ENCODE peak calls at places on chromosomes 6 and 20, in six cellular contexts. X is prostate gland, P is heart left ventricle, K is A549, R is IMR-90, Z is transverse colon. S is an unnamed sample.

GRCh38 chr20:61659652-61660346 is 405.9 kb downstream of the TAF4 start:
- DNase-seq in P (no peak), X (no peak), Z (no peak), R (no peak), K (no peak), S (no peak)

GRCh38 chr20:53328956-53329355 is 264.7 kb downstream of the ZNF217 start:
- DNase-seq in P (no peak), Z (no peak), R (no peak), X (no peak), K (no peak), S (no peak)

GRCh38 chr6:107061125-107062020 is 33.4 kb downstream of the MTRES1 start:
- DNase-seq in P (no peak), Z (no peak), R (peak; percentile 29), X (no peak), K (no peak), S (no peak)

GRCh38 chr20:47990507-47991132 is 205.3 kb upstream of the SULF2 start:
- DNase-seq in X (no peak), R (no peak), Z (no peak), P (no peak), K (no peak), S (no peak)

GRCh38 chr20:33262658-33263065 is 20.4 kb upstream of the BPIFB1 start:
- DNase-seq in X (no peak), Z (no peak), K (peak; percentile 68), P (no peak), R (peak; percentile 53), S (no peak)

GRCh38 chr20:63692436-63693078 is 3.9 kb upstream of the TNFRSF6B start:
- DNase-seq in Z (no peak), K (peak; percentile 76), X (no peak), R (no peak), P (peak; percentile 58), S (peak; percentile 55)

GRCh38 chr20:38460040-38460623 is 12.5 kb upstream of the RALGAPB start:
- DNase-seq in P (no peak), X (peak; percentile 50), Z (peak; percentile 40), K (peak; percentile 88), R (peak; percentile 81), S (no peak)

GRCh38 chr6:166587631-166588413 is 1.3 kb upstream of the RAMACL start:
- DNase-seq in P (no peak), R (no peak), X (no peak), Z (no peak), K (no peak), S (peak; percentile 71)

GRCh38 chr20:63626424-63627128 is at the start of gene GMEB2:
- DNase-seq in K (no peak), Z (peak; percentile 76), X (peak; percentile 65), R (no peak), P (peak; percentile 90), S (peak; percentile 87)

GRCh38 chr6:50249493-50249892 is 199.8 kb upstream of the DEFB112 start:
- DNase-seq in P (no peak), X (no peak), R (peak; percentile 66), K (no peak), Z (no peak), S (no peak)

GRCh38 chr6:31826793-31827285 is 699 bp upstream of the HSPA1B start:
- DNase-seq in Z (peak; percentile 93), P (peak; percentile 90), K (peak; percentile 79), R (no peak), X (peak; percentile 94), S (peak; percentile 87)

GRCh38 chr6:14754636-14755513 is 491.0 kb upstream of the JARID2 start:
- DNase-seq in Z (no peak), K (no peak), X (no peak), R (no peak), P (no peak), S (no peak)

GRCh38 chr6:156906451-156906850 is 129.3 kb downstream of the ARID1B start:
- DNase-seq in R (no peak), P (no peak), Z (no peak), K (no peak), X (no peak), S (no peak)

GRCh38 chr6:89385156-89385667 is 26.9 kb downstream of the RRAGD start:
- DNase-seq in K (peak; percentile 7), P (no peak), R (no peak), X (peak; percentile 71), Z (no peak), S (no peak)

GRCh38 chr6:15626878-15627683 is 35.7 kb downstream of the DTNBP1 start:
- DNase-seq in Z (no peak), K (no peak), X (no peak), R (no peak), P (no peak), S (no peak)

GRCh38 chr6:21753571-21754108 is 160.1 kb downstream of the SOX4 start:
- DNase-seq in R (peak; percentile 97), K (peak; percentile 71), P (no peak), X (no peak), Z (no peak), S (no peak)

GRCh38 chr6:116969211-116969863 is 92.3 kb downstream of the RFX6 start:
- DNase-seq in Z (peak; percentile 14), R (peak; percentile 50), K (peak; percentile 59), X (peak; percentile 41), P (no peak), S (no peak)

GRCh38 chr6:157030756-157031155 is 253.6 kb downstream of the ARID1B start:
- DNase-seq in Z (no peak), X (no peak), K (no peak), R (no peak), P (no peak), S (no peak)

GRCh38 chr6:113433506-113433991 is 423.6 kb upstream of the MARCKS start:
- DNase-seq in X (peak; percentile 92), Z (peak; percentile 53), R (peak; percentile 83), K (peak; percentile 81), P (no peak), S (peak; percentile 18)

GRCh38 chr20:57217802-57218201 is 48.6 kb downstream of the BMP7 start:
- DNase-seq in Z (no peak), R (no peak), P (no peak), K (no peak), X (no peak), S (no peak)

GRCh38 chr20:62360854-62361798 is 6.0 kb downstream of the LAMA5 start:
- DNase-seq in Z (no peak), R (no peak), X (no peak), K (peak; percentile 90), P (peak; percentile 66), S (no peak)

GRCh38 chr6:16713597-16713996 is 47.7 kb downstream of the ATXN1 start:
- DNase-seq in K (no peak), Z (no peak), R (no peak), P (no peak), X (peak; percentile 65), S (no peak)

GRCh38 chr20:37941332-37941731 is 38.4 kb downstream of the VSTM2L start:
- DNase-seq in K (peak; percentile 32), Z (no peak), R (no peak), X (no peak), P (no peak), S (peak; percentile 33)

GRCh38 chr20:21820688-21821087 is 115.2 kb downstream of the PAX1 start:
- DNase-seq in P (no peak), K (no peak), Z (no peak), X (no peak), R (no peak), S (no peak)

GRCh38 chr20:47428164-47428563 is 71.7 kb upstream of the ZMYND8 start:
- DNase-seq in K (no peak), X (no peak), P (no peak), R (no peak), Z (no peak), S (no peak)

GRCh38 chr6:13873288-13874190 is 51.2 kb upstream of the RNF182 start:
- DNase-seq in R (no peak), P (peak; percentile 75), Z (peak; percentile 78), X (peak; percentile 63), K (peak; percentile 58), S (peak; percentile 77)

GRCh38 chr6:34829137-34829536 is 37.3 kb downstream of the BLTP3A start:
- DNase-seq in R (no peak), X (no peak), K (no peak), P (no peak), Z (no peak), S (no peak)

GRCh38 chr6:37136821-37137200 is 33.1 kb upstream of the PIM1 start:
- DNase-seq in K (no peak), P (no peak), X (no peak), Z (no peak), R (no peak), S (no peak)

GRCh38 chr6:37139223-37139962 is 30.6 kb upstream of the PIM1 start:
- DNase-seq in K (no peak), R (no peak), P (no peak), X (no peak), Z (no peak), S (no peak)

GRCh38 chr6:37137881-37138568 is 31.9 kb upstream of the PIM1 start:
- DNase-seq in Z (no peak), R (peak; percentile 83), X (no peak), P (no peak), K (peak; percentile 84), S (no peak)

GRCh38 chr6:37135835-37136694 is 33.9 kb upstream of the PIM1 start:
- DNase-seq in Z (no peak), R (no peak), K (peak; percentile 59), X (no peak), P (no peak), S (no peak)

GRCh38 chr6:37137201-37137880 is 32.6 kb upstream of the PIM1 start:
- DNase-seq in Z (no peak), X (no peak), R (peak; percentile 99), K (peak; percentile 94), P (no peak), S (no peak)
- TF ChIP-seq POLR2A in Z (no peak), X (no peak), R (peak; percentile 24), K (no peak), P (no peak), S (no peak)

GRCh38 chr6:158782432-158783166 is 36.6 kb downstream of the EZR start:
- DNase-seq in X (no peak), R (no peak), Z (peak; percentile 7), K (no peak), P (no peak), S (peak; percentile 30)
- TF ChIP-seq POLR2A in X (no peak), R (no peak), Z (no peak), K (no peak), P (no peak), S (no peak)

GRCh38 chr6:54086439-54086838 is 24.8 kb upstream of the MLIP start:
- DNase-seq in X (no peak), P (no peak), R (no peak), K (no peak), Z (no peak), S (no peak)

GRCh38 chr6:54085526-54085925 is 25.7 kb upstream of the MLIP start:
- DNase-seq in R (peak; percentile 94), K (peak; percentile 10), P (no peak), X (no peak), Z (no peak), S (no peak)

GRCh38 chr6:54084234-54084633 is 27.0 kb upstream of the MLIP start:
- DNase-seq in K (no peak), Z (no peak), X (no peak), R (no peak), P (no peak), S (no peak)

GRCh38 chr6:54083301-54083700 is 27.9 kb upstream of the MLIP start:
- DNase-seq in R (no peak), X (no peak), P (no peak), K (no peak), Z (no peak), S (no peak)

GRCh38 chr6:54085047-54085446 is 26.2 kb upstream of the MLIP start:
- DNase-seq in Z (no peak), K (no peak), R (no peak), X (no peak), P (no peak), S (no peak)
- TF ChIP-seq POLR2A in Z (no peak), K (no peak), R (no peak), X (no peak), P (no peak), S (no peak)

GRCh38 chr6:112066606-112067005 is 12.7 kb downstream of the CCN6 start:
- DNase-seq in Z (no peak), R (no peak), X (no peak), P (no peak), K (no peak), S (no peak)
- TF ChIP-seq POLR2A in Z (no peak), R (no peak), X (no peak), P (no peak), K (no peak), S (no peak)

S was measured in Peyer's patch.